ENCODE peak calls at places on chromosome 16, in five cellular contexts. R is activated T-cell treated with anti-CD3 and anti-CD28 coated beads for 1 hour; Q is AG08395; P is stimulated activated CD8-positive, alpha-beta memory T cell treated with anti-CD3 and anti-CD28 coated beads, Interleukin-7, amount 100 ng/mL, for 48 hours; U is HCEC 1CT. C is an unnamed sample.
A peak's percentile ranks its signal among the peaks of the same experiment; 100 is the strongest.

GRCh38 chr16:3656491-3657468 is 2.3 kb downstream of the DNASE1 start:
- DNase-seq in Q (no peak), P (peak; percentile 52), U (peak; percentile 9), R (no peak), C (no peak)

GRCh38 chr16:5461574-5461973 is 364.0 kb upstream of the EEF2KMT start:
- DNase-seq in R (no peak), Q (no peak), U (no peak), P (no peak), C (no peak)

GRCh38 chr16:9555051-9555450 is 463.6 kb downstream of the HAPSTR1 start:
- DNase-seq in R (no peak), Q (no peak), U (no peak), P (no peak), C (no peak)

GRCh38 chr16:8720080-8720966 is 45.9 kb downstream of the ABAT start:
- DNase-seq in P (no peak), Q (no peak), U (no peak), R (no peak), C (no peak)

GRCh38 chr16:81401035-81401950 is 43.3 kb upstream of the CMIP start:
- DNase-seq in U (peak; percentile 56), R (no peak), P (no peak), Q (peak; percentile 44), C (peak; percentile 70)

GRCh38 chr16:10521681-10522274 is 58.6 kb downstream of the EMP2 start:
- DNase-seq in U (peak; percentile 70), Q (peak; percentile 79), P (peak; percentile 20), R (peak; percentile 14), C (peak; percentile 78)

GRCh38 chr16:14501331-14502255 is 128.5 kb downstream of the PARN start:
- DNase-seq in U (peak; percentile 93), Q (peak; percentile 93), R (no peak), P (no peak), C (peak; percentile 88)

GRCh38 chr16:80084614-80085013 is 456.2 kb upstream of the DYNLRB2 start:
- DNase-seq in R (no peak), U (no peak), P (no peak), Q (peak; percentile 51), C (peak; percentile 63)

GRCh38 chr16:88993006-88993787 is 16.2 kb upstream of the CBFA2T3 start:
- DNase-seq in R (no peak), P (no peak), U (no peak), Q (no peak), C (no peak)

GRCh38 chr16:79213214-79213613 is 387.3 kb downstream of the MAF start:
- DNase-seq in Q (no peak), P (no peak), U (no peak), R (no peak), C (no peak)

GRCh38 chr16:48901712-48902374 is 291.9 kb upstream of the N4BP1 start:
- DNase-seq in R (no peak), U (peak; percentile 3), Q (peak; percentile 29), P (no peak), C (peak; percentile 11)

GRCh38 chr16:85457366-85457765 is 155.8 kb upstream of the GSE1 start:
- DNase-seq in P (no peak), U (no peak), Q (peak; percentile 52), R (no peak), C (no peak)

GRCh38 chr16:64969221-64969620 is 152.6 kb downstream of the CDH11 start:
- DNase-seq in P (no peak), U (no peak), R (no peak), Q (no peak), C (peak; percentile 35)

GRCh38 chr16:62711797-62712196 is 675.6 kb upstream of the CDH8 start:
- DNase-seq in R (no peak), U (no peak), Q (no peak), P (no peak), C (no peak)

GRCh38 chr16:88773812-88774291 is 11.2 kb downstream of the PIEZO1 start:
- DNase-seq in P (no peak), U (peak; percentile 85), R (no peak), Q (peak; percentile 85), C (peak; percentile 59)

GRCh38 chr16:68823401-68823800 is 19.9 kb upstream of the TANGO6 start:
- DNase-seq in U (peak; percentile 72), Q (peak; percentile 92), R (no peak), P (no peak), C (peak; percentile 90)

GRCh38 chr16:72996291-72997062 is 51.5 kb downstream of the ZFHX3 start:
- DNase-seq in P (no peak), U (no peak), R (no peak), Q (no peak), C (no peak)

GRCh38 chr16:79089735-79090284 is 510.7 kb downstream of the MAF start:
- DNase-seq in U (no peak), R (peak; percentile 9), P (peak; percentile 64), Q (no peak), C (no peak)

GRCh38 chr16:88329726-88330700 is 52.7 kb upstream of the ZNF469 start:
- DNase-seq in U (no peak), Q (no peak), P (no peak), R (no peak), C (no peak)

GRCh38 chr16:31464781-31465260 is 5.5 kb downstream of the ARMC5 start:
- DNase-seq in P (no peak), Q (no peak), U (no peak), R (no peak), C (no peak)

GRCh38 chr16:88651276-88651988 is 579 bp upstream of the CYBA start:
- DNase-seq in U (no peak), R (peak; percentile 48), P (peak; percentile 87), Q (no peak), C (no peak)

GRCh38 chr16:84730406-84731106 is 30.8 kb downstream of the USP10 start:
- DNase-seq in R (no peak), P (no peak), U (peak; percentile 92), Q (peak; percentile 86), C (peak; percentile 89)

GRCh38 chr16:85916141-85916890 is 17.4 kb downstream of the IRF8 start:
- DNase-seq in U (no peak), Q (no peak), R (no peak), P (no peak), C (no peak)

GRCh38 chr16:27332105-27332504 is 18.3 kb downstream of the IL4R start:
- DNase-seq in R (no peak), U (no peak), P (no peak), Q (no peak), C (no peak)